ENCODE peak calls at places on chromosomes 7 and 10, in seven cellular contexts. One of them, this sample, is unnamed. For H3K4me1, the result is how much of the 10 kb centered on the place peaks cover.

GRCh38 chr10:103042129-103042528 is 124.0 kb downstream of the CNNM2 start:
- DNase-seq in hepatocyte: no peak
- DNase-seq in A549: no peak
- DNase-seq in tibial artery: no peak
- DNase-seq in endothelial cell of umbilical vein: no peak
- DNase-seq in heart right ventricle: no peak
- DNase-seq in BE2C: no peak
- DNase-seq in this sample: peak

GRCh38 chr10:104317195-104318095 is 20.8 kb downstream of the ITPRIP start:
- DNase-seq in hepatocyte: peak
- DNase-seq in A549: no peak
- DNase-seq in tibial artery: peak
- DNase-seq in endothelial cell of umbilical vein: no peak
- DNase-seq in heart right ventricle: no peak
- DNase-seq in BE2C: no peak
- DNase-seq in this sample: no peak

GRCh38 chr10:113515521-113516045 is 37.3 kb upstream of the HABP2 start:
- DNase-seq in hepatocyte: no peak
- DNase-seq in A549: no peak
- DNase-seq in tibial artery: no peak
- DNase-seq in endothelial cell of umbilical vein: no peak
- DNase-seq in heart right ventricle: no peak
- DNase-seq in BE2C: no peak
- DNase-seq in this sample: no peak

GRCh38 chr10:22251751-22252285 is 34.0 kb upstream of the EBLN1 start:
- DNase-seq in hepatocyte: peak
- DNase-seq in A549: peak
- DNase-seq in tibial artery: peak
- DNase-seq in endothelial cell of umbilical vein: peak
- DNase-seq in heart right ventricle: peak
- DNase-seq in BE2C: peak
- DNase-seq in this sample: peak

GRCh38 chr7:15839415-15840100 is 153.1 kb upstream of the MEOX2 start:
- DNase-seq in hepatocyte: peak
- DNase-seq in A549: no peak
- DNase-seq in tibial artery: peak
- DNase-seq in endothelial cell of umbilical vein: peak
- DNase-seq in heart right ventricle: peak
- DNase-seq in BE2C: peak
- DNase-seq in this sample: peak

GRCh38 chr7:94741179-94741578 is 85.2 kb upstream of the SGCE start:
- DNase-seq in hepatocyte: no peak
- DNase-seq in A549: no peak
- DNase-seq in tibial artery: no peak
- DNase-seq in endothelial cell of umbilical vein: no peak
- DNase-seq in heart right ventricle: no peak
- DNase-seq in BE2C: no peak
- DNase-seq in this sample: no peak

GRCh38 chr10:100508691-100509150 is 10.9 kb downstream of the SEC31B start:
- DNase-seq in hepatocyte: peak
- DNase-seq in A549: peak
- DNase-seq in tibial artery: no peak
- DNase-seq in endothelial cell of umbilical vein: peak
- DNase-seq in heart right ventricle: no peak
- DNase-seq in BE2C: peak
- DNase-seq in this sample: peak

GRCh38 chr10:63921932-63922713 is 400.9 kb downstream of the REEP3 start:
- DNase-seq in hepatocyte: no peak
- DNase-seq in A549: peak
- DNase-seq in tibial artery: no peak
- DNase-seq in endothelial cell of umbilical vein: no peak
- DNase-seq in heart right ventricle: no peak
- DNase-seq in BE2C: no peak
- DNase-seq in this sample: no peak

GRCh38 chr7:39971924-39972323 is 21.9 kb downstream of the CDK13 start:
- DNase-seq in hepatocyte: no peak
- DNase-seq in A549: no peak
- DNase-seq in tibial artery: no peak
- DNase-seq in endothelial cell of umbilical vein: no peak
- DNase-seq in heart right ventricle: no peak
- DNase-seq in BE2C: no peak
- DNase-seq in this sample: no peak

GRCh38 chr10:9342865-9343450 is 1288.5 kb downstream of the GATA3 start:
- DNase-seq in hepatocyte: peak
- DNase-seq in A549: peak
- DNase-seq in tibial artery: no peak
- DNase-seq in endothelial cell of umbilical vein: peak
- DNase-seq in heart right ventricle: no peak
- DNase-seq in BE2C: no peak
- DNase-seq in this sample: peak

GRCh38 chr7:131108212-131108980 is 219.3 kb upstream of the MKLN1 start:
- DNase-seq in hepatocyte: no peak
- DNase-seq in A549: peak
- DNase-seq in tibial artery: no peak
- DNase-seq in endothelial cell of umbilical vein: no peak
- DNase-seq in heart right ventricle: peak
- DNase-seq in BE2C: no peak
- DNase-seq in this sample: no peak

GRCh38 chr10:68301790-68302502 is 29.9 kb upstream of the HNRNPH3 start:
- DNase-seq in hepatocyte: peak
- DNase-seq in A549: peak
- DNase-seq in tibial artery: no peak
- DNase-seq in endothelial cell of umbilical vein: peak
- DNase-seq in heart right ventricle: no peak
- DNase-seq in BE2C: no peak
- DNase-seq in this sample: peak

GRCh38 chr7:103314849-103315248 is 17.6 kb downstream of the PMPCB start:
- DNase-seq in hepatocyte: no peak
- DNase-seq in A549: no peak
- DNase-seq in tibial artery: no peak
- DNase-seq in endothelial cell of umbilical vein: no peak
- DNase-seq in heart right ventricle: no peak
- DNase-seq in BE2C: no peak
- DNase-seq in this sample: no peak

GRCh38 chr7:129066290-129067131 is 11.6 kb upstream of the TNPO3 start:
- DNase-seq in hepatocyte: peak
- DNase-seq in A549: peak
- DNase-seq in tibial artery: no peak
- DNase-seq in endothelial cell of umbilical vein: peak
- DNase-seq in heart right ventricle: no peak
- DNase-seq in BE2C: no peak
- DNase-seq in this sample: peak

GRCh38 chr7:107661865-107662379 is 1.3 kb downstream of the SLC26A4 start:
- DNase-seq in hepatocyte: no peak
- DNase-seq in A549: no peak
- DNase-seq in tibial artery: no peak
- DNase-seq in endothelial cell of umbilical vein: no peak
- DNase-seq in heart right ventricle: no peak
- DNase-seq in BE2C: no peak
- DNase-seq in this sample: peak

GRCh38 chr7:130160455-130160854 is 44.8 kb downstream of the TMEM209 start:
- DNase-seq in hepatocyte: no peak
- DNase-seq in A549: no peak
- DNase-seq in tibial artery: no peak
- DNase-seq in endothelial cell of umbilical vein: no peak
- DNase-seq in heart right ventricle: no peak
- DNase-seq in BE2C: no peak
- DNase-seq in this sample: no peak

GRCh38 chr10:48452879-48453412 is 146.5 kb downstream of the MAPK8 start:
- DNase-seq in hepatocyte: no peak
- DNase-seq in A549: no peak
- DNase-seq in tibial artery: no peak
- DNase-seq in endothelial cell of umbilical vein: no peak
- DNase-seq in heart right ventricle: no peak
- DNase-seq in BE2C: no peak
- DNase-seq in this sample: no peak
- H3K4me1 ChIP-seq in hepatocyte: under half
- H3K4me1 ChIP-seq in A549: under half
- H3K4me1 ChIP-seq in tibial artery: under half
- H3K4me1 ChIP-seq in endothelial cell of umbilical vein: under half
- H3K4me1 ChIP-seq in heart right ventricle: under half
- H3K4me1 ChIP-seq in BE2C: under half
- H3K4me1 ChIP-seq in this sample: under half

DNA sequence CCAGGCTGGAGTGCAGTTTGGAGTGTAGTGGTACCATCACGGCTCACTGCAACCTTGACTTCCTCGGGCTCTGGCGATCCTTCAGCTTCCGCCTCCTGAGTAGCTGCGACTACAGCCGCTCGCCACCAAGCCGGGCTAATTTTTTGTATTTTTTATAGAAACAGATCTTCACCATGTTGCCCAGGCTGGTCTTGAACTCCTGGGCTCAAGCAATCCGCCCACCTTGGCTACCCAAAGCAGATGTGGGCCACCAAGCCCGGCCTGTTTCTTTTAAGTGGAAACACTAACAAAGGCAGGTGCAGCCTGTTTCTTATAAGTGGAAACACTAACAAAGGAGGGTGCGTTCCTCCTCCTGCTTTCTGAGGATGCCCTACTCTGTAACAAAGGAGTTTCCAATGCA is 18.2 kb downstream of the PRF1 start:
- DNase-seq in hepatocyte: no peak
- DNase-seq in A549: no peak
- DNase-seq in tibial artery: no peak
- DNase-seq in endothelial cell of umbilical vein: no peak
- DNase-seq in heart right ventricle: no peak
- DNase-seq in BE2C: no peak
- DNase-seq in this sample: no peak
- H3K4me1 ChIP-seq in hepatocyte: under half
- H3K4me1 ChIP-seq in A549: under half
- H3K4me1 ChIP-seq in tibial artery: under half
- H3K4me1 ChIP-seq in endothelial cell of umbilical vein: under half
- H3K4me1 ChIP-seq in heart right ventricle: under half
- H3K4me1 ChIP-seq in BE2C: under half
- H3K4me1 ChIP-seq in this sample: under half

GRCh38 chr7:106337754-106338153 is 53.0 kb upstream of the NAMPT start:
- DNase-seq in hepatocyte: no peak
- DNase-seq in A549: no peak
- DNase-seq in tibial artery: no peak
- DNase-seq in endothelial cell of umbilical vein: no peak
- DNase-seq in heart right ventricle: no peak
- DNase-seq in BE2C: no peak
- DNase-seq in this sample: no peak
- H3K4me1 ChIP-seq in hepatocyte: under half
- H3K4me1 ChIP-seq in A549: under half
- H3K4me1 ChIP-seq in tibial artery: under half
- H3K4me1 ChIP-seq in endothelial cell of umbilical vein: under half
- H3K4me1 ChIP-seq in heart right ventricle: under half
- H3K4me1 ChIP-seq in BE2C: under half
- H3K4me1 ChIP-seq in this sample: under half

GRCh38 chr10:124709862-124710261 is 34.3 kb downstream of the FAM53B start:
- DNase-seq in hepatocyte: no peak
- DNase-seq in A549: no peak
- DNase-seq in tibial artery: peak
- DNase-seq in endothelial cell of umbilical vein: no peak
- DNase-seq in heart right ventricle: peak
- DNase-seq in BE2C: no peak
- DNase-seq in this sample: no peak
- H3K4me1 ChIP-seq in hepatocyte: under half
- H3K4me1 ChIP-seq in A549: under half
- H3K4me1 ChIP-seq in tibial artery: under half
- H3K4me1 ChIP-seq in endothelial cell of umbilical vein: under half
- H3K4me1 ChIP-seq in heart right ventricle: half or more
- H3K4me1 ChIP-seq in BE2C: under half
- H3K4me1 ChIP-seq in this sample: under half

GRCh38 chr7:105790996-105791395 is 85.4 kb downstream of the ATXN7L1 start:
- DNase-seq in hepatocyte: no peak
- DNase-seq in A549: no peak
- DNase-seq in tibial artery: no peak
- DNase-seq in endothelial cell of umbilical vein: no peak
- DNase-seq in heart right ventricle: no peak
- DNase-seq in BE2C: no peak
- DNase-seq in this sample: no peak
- H3K4me1 ChIP-seq in hepatocyte: under half
- H3K4me1 ChIP-seq in A549: under half
- H3K4me1 ChIP-seq in tibial artery: under half
- H3K4me1 ChIP-seq in endothelial cell of umbilical vein: under half
- H3K4me1 ChIP-seq in heart right ventricle: under half
- H3K4me1 ChIP-seq in BE2C: under half
- H3K4me1 ChIP-seq in this sample: under half

DNA sequence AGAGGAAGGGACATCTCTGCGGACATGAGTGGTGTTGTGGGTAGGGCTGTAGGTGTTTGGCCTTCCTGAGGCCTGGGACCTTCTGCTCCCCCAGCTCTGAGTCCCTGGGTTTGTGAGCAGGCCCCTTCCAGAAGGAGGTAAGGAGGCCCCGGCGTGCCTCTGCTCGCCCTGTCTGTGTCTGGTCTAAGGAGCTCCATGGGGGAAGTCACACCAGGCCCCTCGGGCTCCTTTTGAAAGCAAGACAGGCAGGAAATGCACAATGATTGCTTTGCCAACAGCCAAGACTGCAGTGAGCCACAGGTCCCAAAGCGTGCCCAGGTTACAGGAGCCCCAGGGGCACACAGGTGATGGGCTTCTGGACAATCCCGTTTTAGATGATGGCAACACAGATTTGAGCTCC is 89.5 kb downstream of the FAM53B start:
- DNase-seq in hepatocyte: no peak
- DNase-seq in A549: no peak
- DNase-seq in tibial artery: no peak
- DNase-seq in endothelial cell of umbilical vein: no peak
- DNase-seq in heart right ventricle: no peak
- DNase-seq in BE2C: no peak
- DNase-seq in this sample: no peak
- H3K4me1 ChIP-seq in hepatocyte: under half
- H3K4me1 ChIP-seq in A549: under half
- H3K4me1 ChIP-seq in tibial artery: under half
- H3K4me1 ChIP-seq in endothelial cell of umbilical vein: under half
- H3K4me1 ChIP-seq in heart right ventricle: half or more
- H3K4me1 ChIP-seq in BE2C: under half
- H3K4me1 ChIP-seq in this sample: under half

GRCh38 chr10:88113657-88114272 is 250.3 kb downstream of the PTEN start:
- DNase-seq in hepatocyte: no peak
- DNase-seq in A549: no peak
- DNase-seq in tibial artery: no peak
- DNase-seq in endothelial cell of umbilical vein: no peak
- DNase-seq in heart right ventricle: no peak
- DNase-seq in BE2C: no peak
- DNase-seq in this sample: no peak

GRCh38 chr10:88113232-88113631 is 249.8 kb downstream of the PTEN start:
- DNase-seq in hepatocyte: no peak
- DNase-seq in A549: no peak
- DNase-seq in tibial artery: no peak
- DNase-seq in endothelial cell of umbilical vein: no peak
- DNase-seq in heart right ventricle: peak
- DNase-seq in BE2C: no peak
- DNase-seq in this sample: no peak

GRCh38 chr10:88110355-88110754 is 246.9 kb downstream of the PTEN start:
- DNase-seq in hepatocyte: no peak
- DNase-seq in A549: peak
- DNase-seq in tibial artery: no peak
- DNase-seq in endothelial cell of umbilical vein: peak
- DNase-seq in heart right ventricle: no peak
- DNase-seq in BE2C: no peak
- DNase-seq in this sample: no peak

GRCh38 chr10:88110822-88111221 is 247.4 kb downstream of the PTEN start:
- DNase-seq in hepatocyte: no peak
- DNase-seq in A549: no peak
- DNase-seq in tibial artery: no peak
- DNase-seq in endothelial cell of umbilical vein: no peak
- DNase-seq in heart right ventricle: no peak
- DNase-seq in BE2C: no peak
- DNase-seq in this sample: no peak

GRCh38 chr10:88111294-88111693 is 247.9 kb downstream of the PTEN start:
- DNase-seq in hepatocyte: no peak
- DNase-seq in A549: no peak
- DNase-seq in tibial artery: no peak
- DNase-seq in endothelial cell of umbilical vein: no peak
- DNase-seq in heart right ventricle: no peak
- DNase-seq in BE2C: no peak
- DNase-seq in this sample: no peak
- H3K4me1 ChIP-seq in hepatocyte: under half
- H3K4me1 ChIP-seq in A549: under half
- H3K4me1 ChIP-seq in tibial artery: under half
- H3K4me1 ChIP-seq in endothelial cell of umbilical vein: under half
- H3K4me1 ChIP-seq in heart right ventricle: under half
- H3K4me1 ChIP-seq in BE2C: under half
- H3K4me1 ChIP-seq in this sample: under half